ENCODE peak calls at places on chromosomes 3 and 15, in four cellular contexts. One of them, this sample, is unnamed.

GRCh38 chr3:169493512-169494141 is 169.9 kb downstream of the MECOM start:
- DNase-seq in AG09309: no peak
- DNase-seq in stimulated activated CD4-positive, alpha-beta T cell treated with anti-CD3 and anti-CD28 coated beads, Interleukin-2, amount 100 ng/mL, for 24 hours: no peak
- DNase-seq in activated CD8-positive, alpha-beta memory T cell treated with anti-CD3 and anti-CD28 coated beads for 4 hours: no peak
- DNase-seq in this sample: no peak

GRCh38 chr15:64622410-64623260 is 152.8 kb downstream of the RBPMS2 start:
- DNase-seq in AG09309: no peak
- DNase-seq in stimulated activated CD4-positive, alpha-beta T cell treated with anti-CD3 and anti-CD28 coated beads, Interleukin-2, amount 100 ng/mL, for 24 hours: peak
- DNase-seq in activated CD8-positive, alpha-beta memory T cell treated with anti-CD3 and anti-CD28 coated beads for 4 hours: peak
- DNase-seq in this sample: no peak

GRCh38 chr15:66294932-66295235 is 1.5 kb downstream of the DIS3L start:
- DNase-seq in AG09309: no peak
- DNase-seq in stimulated activated CD4-positive, alpha-beta T cell treated with anti-CD3 and anti-CD28 coated beads, Interleukin-2, amount 100 ng/mL, for 24 hours: no peak
- DNase-seq in activated CD8-positive, alpha-beta memory T cell treated with anti-CD3 and anti-CD28 coated beads for 4 hours: no peak
- DNase-seq in this sample: peak

GRCh38 chr3:98986073-98986472 is 84.6 kb upstream of the DCBLD2 start:
- DNase-seq in AG09309: no peak
- DNase-seq in stimulated activated CD4-positive, alpha-beta T cell treated with anti-CD3 and anti-CD28 coated beads, Interleukin-2, amount 100 ng/mL, for 24 hours: no peak
- DNase-seq in activated CD8-positive, alpha-beta memory T cell treated with anti-CD3 and anti-CD28 coated beads for 4 hours: no peak
- DNase-seq in this sample: peak

GRCh38 chr3:98612996-98613517 is 19.6 kb upstream of the CPOX start:
- DNase-seq in AG09309: no peak
- DNase-seq in stimulated activated CD4-positive, alpha-beta T cell treated with anti-CD3 and anti-CD28 coated beads, Interleukin-2, amount 100 ng/mL, for 24 hours: no peak
- DNase-seq in activated CD8-positive, alpha-beta memory T cell treated with anti-CD3 and anti-CD28 coated beads for 4 hours: no peak
- DNase-seq in this sample: no peak

GRCh38 chr15:69104050-69104750 is 56.2 kb upstream of the GLCE start:
- DNase-seq in AG09309: no peak
- DNase-seq in stimulated activated CD4-positive, alpha-beta T cell treated with anti-CD3 and anti-CD28 coated beads, Interleukin-2, amount 100 ng/mL, for 24 hours: no peak
- DNase-seq in activated CD8-positive, alpha-beta memory T cell treated with anti-CD3 and anti-CD28 coated beads for 4 hours: no peak
- DNase-seq in this sample: no peak

GRCh38 chr3:149324332-149324731 is 9.1 kb downstream of the TM4SF18 start:
- DNase-seq in AG09309: no peak
- DNase-seq in stimulated activated CD4-positive, alpha-beta T cell treated with anti-CD3 and anti-CD28 coated beads, Interleukin-2, amount 100 ng/mL, for 24 hours: no peak
- DNase-seq in activated CD8-positive, alpha-beta memory T cell treated with anti-CD3 and anti-CD28 coated beads for 4 hours: no peak
- DNase-seq in this sample: no peak

GRCh38 chr3:125025647-125026046 is 30.1 kb downstream of the HEG1 start:
- DNase-seq in AG09309: no peak
- DNase-seq in stimulated activated CD4-positive, alpha-beta T cell treated with anti-CD3 and anti-CD28 coated beads, Interleukin-2, amount 100 ng/mL, for 24 hours: no peak
- DNase-seq in activated CD8-positive, alpha-beta memory T cell treated with anti-CD3 and anti-CD28 coated beads for 4 hours: no peak
- DNase-seq in this sample: no peak

GRCh38 chr3:61560452-61561373 is 658 bp upstream of the PTPRG start:
- DNase-seq in AG09309: no peak
- DNase-seq in stimulated activated CD4-positive, alpha-beta T cell treated with anti-CD3 and anti-CD28 coated beads, Interleukin-2, amount 100 ng/mL, for 24 hours: peak
- DNase-seq in activated CD8-positive, alpha-beta memory T cell treated with anti-CD3 and anti-CD28 coated beads for 4 hours: no peak
- DNase-seq in this sample: peak

GRCh38 chr15:28098766-28099554 is at the start of gene OCA2:
- DNase-seq in AG09309: no peak
- DNase-seq in stimulated activated CD4-positive, alpha-beta T cell treated with anti-CD3 and anti-CD28 coated beads, Interleukin-2, amount 100 ng/mL, for 24 hours: peak
- DNase-seq in activated CD8-positive, alpha-beta memory T cell treated with anti-CD3 and anti-CD28 coated beads for 4 hours: peak
- DNase-seq in this sample: no peak

GRCh38 chr3:178420033-178420432 is 116.2 kb upstream of the KCNMB2 start:
- DNase-seq in AG09309: no peak
- DNase-seq in stimulated activated CD4-positive, alpha-beta T cell treated with anti-CD3 and anti-CD28 coated beads, Interleukin-2, amount 100 ng/mL, for 24 hours: no peak
- DNase-seq in activated CD8-positive, alpha-beta memory T cell treated with anti-CD3 and anti-CD28 coated beads for 4 hours: no peak
- DNase-seq in this sample: no peak

GRCh38 chr3:110968076-110968475 is 103.5 kb upstream of the NECTIN3 start:
- DNase-seq in AG09309: no peak
- DNase-seq in stimulated activated CD4-positive, alpha-beta T cell treated with anti-CD3 and anti-CD28 coated beads, Interleukin-2, amount 100 ng/mL, for 24 hours: no peak
- DNase-seq in activated CD8-positive, alpha-beta memory T cell treated with anti-CD3 and anti-CD28 coated beads for 4 hours: no peak
- DNase-seq in this sample: no peak

GRCh38 chr3:152669560-152669959 is 165.4 kb upstream of the P2RY1 start:
- DNase-seq in AG09309: no peak
- DNase-seq in stimulated activated CD4-positive, alpha-beta T cell treated with anti-CD3 and anti-CD28 coated beads, Interleukin-2, amount 100 ng/mL, for 24 hours: no peak
- DNase-seq in activated CD8-positive, alpha-beta memory T cell treated with anti-CD3 and anti-CD28 coated beads for 4 hours: no peak
- DNase-seq in this sample: no peak

GRCh38 chr3:195909294-195909644 is 918 bp upstream of the TNK2 start:
- DNase-seq in AG09309: no peak
- DNase-seq in stimulated activated CD4-positive, alpha-beta T cell treated with anti-CD3 and anti-CD28 coated beads, Interleukin-2, amount 100 ng/mL, for 24 hours: no peak
- DNase-seq in activated CD8-positive, alpha-beta memory T cell treated with anti-CD3 and anti-CD28 coated beads for 4 hours: no peak
- DNase-seq in this sample: no peak

GRCh38 chr15:48520376-48521155 is 124.9 kb downstream of the FBN1 start:
- DNase-seq in AG09309: no peak
- DNase-seq in stimulated activated CD4-positive, alpha-beta T cell treated with anti-CD3 and anti-CD28 coated beads, Interleukin-2, amount 100 ng/mL, for 24 hours: no peak
- DNase-seq in activated CD8-positive, alpha-beta memory T cell treated with anti-CD3 and anti-CD28 coated beads for 4 hours: no peak
- DNase-seq in this sample: no peak

GRCh38 chr15:57559875-57560274 is 31.8 kb upstream of the MYZAP start:
- DNase-seq in AG09309: no peak
- DNase-seq in stimulated activated CD4-positive, alpha-beta T cell treated with anti-CD3 and anti-CD28 coated beads, Interleukin-2, amount 100 ng/mL, for 24 hours: peak
- DNase-seq in activated CD8-positive, alpha-beta memory T cell treated with anti-CD3 and anti-CD28 coated beads for 4 hours: peak
- DNase-seq in this sample: peak

GRCh38 chr15:25787855-25788521 is 75.1 kb downstream of the ATP10A start:
- DNase-seq in AG09309: no peak
- DNase-seq in stimulated activated CD4-positive, alpha-beta T cell treated with anti-CD3 and anti-CD28 coated beads, Interleukin-2, amount 100 ng/mL, for 24 hours: no peak
- DNase-seq in activated CD8-positive, alpha-beta memory T cell treated with anti-CD3 and anti-CD28 coated beads for 4 hours: no peak
- DNase-seq in this sample: no peak

GRCh38 chr3:191431160-191431822 is 29.7 kb upstream of the PYDC2 start:
- DNase-seq in AG09309: no peak
- DNase-seq in stimulated activated CD4-positive, alpha-beta T cell treated with anti-CD3 and anti-CD28 coated beads, Interleukin-2, amount 100 ng/mL, for 24 hours: no peak
- DNase-seq in activated CD8-positive, alpha-beta memory T cell treated with anti-CD3 and anti-CD28 coated beads for 4 hours: no peak
- DNase-seq in this sample: no peak